ENCODE peak calls at places on chromosomes 4 and X, in eight cellular contexts. M is breast epithelium, T is HepG2, O is endothelial cell of umbilical vein, N is Panc1, R is stomach, Y is upper lobe of left lung, J is GM23338. L is an unnamed sample.

GRCh38 chrX:148928803-148929202 is 428.4 kb downstream of the AFF2 start:
- DNase-seq in M (no peak), T (no peak), O (no peak), N (no peak), R (no peak), Y (no peak), J (no peak), L (no peak)

GRCh38 chr4:77877167-77877566 is 14.5 kb downstream of the MRPL1 start:
- DNase-seq in M (no peak), T (no peak), O (no peak), N (no peak), R (no peak), Y (no peak), J (peak; percentile 27), L (no peak)

GRCh38 chrX:66638591-66639500 is at the start of gene EDA2R:
- DNase-seq in M (peak; percentile 29), T (peak; percentile 85), O (peak; percentile 30), N (no peak), R (no peak), Y (peak; percentile 16), J (peak; percentile 80), L (no peak)

GRCh38 chr4:87529187-87529586 is at the start of gene SPARCL1:
- DNase-seq in M (peak; percentile 35), T (no peak), O (no peak), N (no peak), R (no peak), Y (no peak), J (peak; percentile 23), L (no peak)

GRCh38 chr4:25437951-25438350 is 60.9 kb downstream of the ANAPC4 start:
- DNase-seq in M (no peak), T (no peak), O (no peak), N (no peak), R (no peak), Y (no peak), J (no peak), L (no peak)

GRCh38 chr4:87848622-87849351 is 16.0 kb downstream of the MEPE start:
- DNase-seq in M (peak; percentile 24), T (peak; percentile 47), O (peak; percentile 55), N (no peak), R (peak; percentile 51), Y (no peak), J (peak; percentile 79), L (peak; percentile 53)

GRCh38 chrX:154695913-154696312 is 42.5 kb upstream of the CTAG2 start:
- DNase-seq in M (no peak), T (no peak), O (no peak), N (no peak), R (no peak), Y (no peak), J (no peak), L (no peak)

GRCh38 chr4:142850478-142850877 is 4.4 kb upstream of the INPP4B start:
- DNase-seq in M (no peak), T (no peak), O (no peak), N (no peak), R (no peak), Y (no peak), J (peak; percentile 63), L (no peak)

GRCh38 chr4:7224001-7224400 is 31.7 kb downstream of the SORCS2 start:
- DNase-seq in M (no peak), T (no peak), O (no peak), N (no peak), R (no peak), Y (no peak), J (no peak), L (no peak)

GRCh38 chr4:915595-915994 is 16.5 kb downstream of the GAK start:
- DNase-seq in M (no peak), T (no peak), O (peak; percentile 20), N (no peak), R (no peak), Y (no peak), J (no peak), L (peak; percentile 79)

GRCh38 chrX:10608099-10608498 is 12.3 kb downstream of the MID1 start:
- DNase-seq in M (no peak), T (no peak), O (no peak), N (no peak), R (no peak), Y (no peak), J (no peak), L (no peak)

GRCh38 chr4:156109943-156110925 is 156.6 kb upstream of the CTSO start:
- DNase-seq in M (no peak), T (no peak), O (peak; percentile 6), N (no peak), R (no peak), Y (no peak), J (peak; percentile 72), L (peak; percentile 67)

GRCh38 chr4:77990456-77990855 is 66.7 kb upstream of the FRAS1 start:
- DNase-seq in M (no peak), T (no peak), O (no peak), N (no peak), R (no peak), Y (no peak), J (no peak), L (no peak)

GRCh38 chr4:140884431-140885058 is 128.4 kb upstream of the TBC1D9 start:
- DNase-seq in M (no peak), T (peak; percentile 63), O (peak; percentile 68), N (peak; percentile 45), R (peak; percentile 29), Y (no peak), J (peak; percentile 94), L (peak; percentile 12)

DNA sequence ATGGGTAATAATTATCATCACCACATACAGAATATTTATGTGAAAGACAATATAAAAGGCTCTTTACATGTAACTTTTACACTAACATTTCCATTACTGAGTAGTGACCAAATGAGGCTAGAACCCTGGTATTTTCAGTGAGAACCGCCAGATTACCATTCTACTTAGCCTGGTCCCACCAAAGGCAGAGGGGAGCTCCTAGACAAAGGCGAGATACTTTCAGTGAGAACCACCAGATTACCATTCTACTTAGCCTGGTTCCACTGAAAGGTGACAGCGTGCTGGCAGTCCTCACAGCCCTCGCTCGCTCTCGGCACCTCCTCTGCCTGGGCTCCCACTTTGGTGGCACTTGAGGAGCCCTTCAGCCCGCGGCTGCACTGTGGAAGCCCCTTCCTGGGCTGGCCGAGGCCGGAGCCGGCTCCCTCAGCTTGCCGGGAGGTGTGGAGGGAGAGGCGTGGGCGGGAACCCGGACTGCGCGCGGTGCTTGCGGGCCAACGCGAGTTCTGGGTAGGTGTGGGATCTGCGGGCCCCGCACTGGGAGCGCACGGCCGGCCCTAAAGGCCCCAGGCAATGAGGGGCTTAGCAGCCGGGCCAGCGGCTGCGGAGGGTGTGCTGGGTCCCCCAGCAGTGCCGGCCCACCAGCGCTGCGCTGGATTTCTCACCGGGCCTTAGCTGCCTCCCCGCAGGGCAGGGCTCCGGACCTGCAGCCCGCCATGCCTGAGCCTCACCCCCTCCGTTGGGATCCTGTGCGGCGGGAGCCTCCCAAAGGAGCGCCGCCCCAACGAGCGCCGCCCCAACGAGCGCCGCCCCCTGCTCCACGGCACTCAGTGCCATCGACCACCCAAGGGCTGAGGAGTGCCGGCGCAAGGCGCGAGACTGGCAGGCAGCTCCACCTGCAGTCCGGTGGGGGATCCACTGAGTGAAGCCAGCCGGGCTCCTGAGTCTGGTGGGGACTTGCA is 1276.1 kb downstream of the PCDH7 start:
- DNase-seq in M (no peak), T (no peak), O (no peak), N (no peak), R (no peak), Y (peak; percentile 77), J (peak; percentile 68), L (no peak)
- H3K27me3 ChIP-seq in M (no peaks in the 10 kb centered on the region), T (no peaks in the 10 kb centered on the region), O (no peaks in the 10 kb centered on the region), N (no peaks in the 10 kb centered on the region), R (no peaks in the 10 kb centered on the region), Y (no peaks in the 10 kb centered on the region), J (no peaks in the 10 kb centered on the region), L (no peaks in the 10 kb centered on the region)

DNA sequence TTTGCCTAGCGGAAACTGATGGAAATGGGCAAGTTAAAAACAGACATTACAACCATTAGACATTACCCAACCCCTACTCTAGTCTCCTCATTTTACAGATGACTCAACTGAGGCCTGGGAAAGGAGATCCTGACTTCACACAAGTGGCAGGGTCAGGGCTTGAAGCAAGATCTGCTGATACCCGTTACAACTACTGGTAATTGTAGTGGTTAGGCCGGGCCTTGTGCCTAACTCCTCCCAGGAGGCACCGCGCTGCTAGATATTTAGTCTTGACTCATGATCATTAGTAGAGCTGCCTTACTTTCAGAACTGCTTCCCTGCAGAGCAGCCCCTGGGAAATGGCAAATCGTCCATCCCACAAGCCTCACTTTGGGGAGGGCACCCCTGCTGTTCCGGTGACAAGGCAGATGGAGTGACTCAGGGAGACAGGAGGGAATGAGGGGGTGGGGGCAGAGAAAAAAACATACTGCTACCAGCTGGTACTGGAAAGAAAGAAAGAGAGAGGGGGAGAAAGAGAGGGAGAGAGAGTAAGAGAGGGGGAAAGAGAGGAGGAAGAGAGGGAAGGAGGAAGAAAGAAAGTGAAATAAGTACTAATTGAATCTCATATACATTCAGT is 12.2 kb downstream of the ARHGEF6 start:
- DNase-seq in M (no peak), T (no peak), O (no peak), N (no peak), R (no peak), Y (no peak), J (no peak), L (no peak)
- TF ChIP-seq POLR2AphosphoS5 in M (no peak), T (no peak), O (no peak), N (no peak), R (no peak), Y (no peak), J (no peak), L (no peak)

GRCh38 chrX:153340111-153340510 is 6.2 kb downstream of the ZNF275 start:
- DNase-seq in M (no peak), T (no peak), O (no peak), N (no peak), R (no peak), Y (no peak), J (no peak), L (no peak)

GRCh38 chrX:153336988-153337387 is 3.0 kb downstream of the ZNF275 start:
- DNase-seq in M (no peak), T (no peak), O (no peak), N (no peak), R (no peak), Y (no peak), J (no peak), L (no peak)

GRCh38 chrX:153338836-153339235 is 4.9 kb downstream of the ZNF275 start:
- DNase-seq in M (no peak), T (no peak), O (no peak), N (no peak), R (no peak), Y (no peak), J (no peak), L (peak; percentile 15)

GRCh38 chrX:153342762-153343558 is 9.0 kb downstream of the ZNF275 start:
- DNase-seq in M (no peak), T (no peak), O (no peak), N (no peak), R (no peak), Y (no peak), J (no peak), L (no peak)

GRCh38 chrX:153339662-153340061 is 5.7 kb downstream of the ZNF275 start:
- DNase-seq in M (no peak), T (no peak), O (no peak), N (no peak), R (no peak), Y (no peak), J (no peak), L (no peak)
- H3K27me3 ChIP-seq in M (no peaks in the 10 kb centered on the region), T (no peaks in the 10 kb centered on the region), O (no peaks in the 10 kb centered on the region), N (no peaks in the 10 kb centered on the region), R (no peaks in the 10 kb centered on the region), Y (no peaks in the 10 kb centered on the region), J (no peaks in the 10 kb centered on the region), L (no peaks in the 10 kb centered on the region)

DNA sequence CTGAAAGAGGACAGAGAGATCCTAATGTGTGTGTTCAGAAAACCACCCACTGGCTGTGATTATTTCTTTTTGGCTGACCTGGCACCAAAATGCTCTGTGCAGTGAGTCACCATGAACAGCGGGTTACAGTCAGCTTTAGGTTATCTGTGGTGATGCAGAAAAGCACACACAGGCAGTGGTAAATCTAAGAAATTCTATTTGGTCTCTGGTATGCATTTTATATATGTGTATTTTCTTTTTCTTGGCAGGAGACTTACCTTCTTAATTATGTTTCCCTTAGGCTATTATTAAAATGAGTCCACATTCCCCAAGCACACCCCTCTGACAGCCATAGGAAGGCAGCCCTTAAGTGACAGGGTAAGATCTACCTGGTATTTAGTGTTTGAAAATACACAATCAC is 79.1 kb upstream of the TFDP3 start:
- DNase-seq in M (no peak), T (no peak), O (no peak), N (no peak), R (no peak), Y (no peak), J (no peak), L (no peak)
- TF ChIP-seq POLR2AphosphoS5 in M (no peak), T (no peak), O (no peak), N (no peak), R (no peak), Y (no peak), J (no peak), L (no peak)